ENCODE peak calls at places on chromosomes 12 and 14, in eight cellular contexts. F is stimulated activated effector memory CD8-positive, alpha-beta T cell treated with anti-CD3 and anti-CD28 coated beads, Interleukin-12 subunit alpha, Interleukin-12 subunit beta, amount 100 ng/mL, for 72 hours; O is HT-29; Q is activated T-cell treated with anti-CD3 and anti-CD28 coated beads, Interleukin-2, amount 50 U/mL, for 72 hours; L is lower leg skin; V is HFFc6; K is LoVo; S is NAMALWA. G is an unnamed sample.

GRCh38 chr12:101945361-101946232 is 68.2 kb downstream of the DRAM1 start:
- DNase-seq in F (no peak), O (no peak), Q (no peak), L (no peak), V (peak; percentile 30), K (no peak), S (no peak), G (no peak)

GRCh38 chr12:26845057-26845666 is 12.2 kb upstream of the ITPR2 start:
- DNase-seq in F (no peak), O (peak; percentile 83), Q (no peak), L (no peak), V (peak; percentile 17), K (peak; percentile 69), S (peak; percentile 55), G (peak; percentile 55)

GRCh38 chr14:101472518-101472849 is 88.8 kb upstream of the DIO3 start:
- DNase-seq in F (no peak), O (no peak), Q (no peak), L (peak; percentile 39), V (no peak), K (no peak), S (no peak), G (no peak)

GRCh38 chr12:4027412-4027811 is 154.2 kb upstream of the PARP11 start:
- DNase-seq in F (peak; percentile 6), O (no peak), Q (peak; percentile 48), L (no peak), V (no peak), K (no peak), S (no peak), G (no peak)

GRCh38 chr14:96097752-96098151 is 58.6 kb downstream of the C14orf132 start:
- DNase-seq in F (no peak), O (no peak), Q (no peak), L (peak; percentile 81), V (no peak), K (no peak), S (no peak), G (no peak)

GRCh38 chr12:9869307-9870161 is at the start of gene CLEC2B:
- DNase-seq in F (no peak), O (no peak), Q (no peak), L (no peak), V (peak; percentile 56), K (peak; percentile 62), S (peak; percentile 86), G (peak; percentile 58)

GRCh38 chr12:2336409-2336829 is 283.6 kb downstream of the CACNA1C start:
- DNase-seq in F (no peak), O (peak; percentile 56), Q (no peak), L (no peak), V (peak; percentile 95), K (peak; percentile 14), S (no peak), G (peak; percentile 26)

GRCh38 chr12:56590237-56590830 is 39.8 kb downstream of the BAZ2A start:
- DNase-seq in F (no peak), O (peak; percentile 49), Q (peak; percentile 16), L (no peak), V (peak; percentile 31), K (no peak), S (peak; percentile 69), G (peak; percentile 38)

GRCh38 chr12:123532808-123533649 is 490 bp downstream of the RILPL1 start:
- DNase-seq in F (peak; percentile 10), O (peak; percentile 8), Q (no peak), L (peak; percentile 89), V (peak; percentile 27), K (peak; percentile 43), S (no peak), G (peak; percentile 62)

GRCh38 chr12:46659844-46660243 is 166.0 kb downstream of the SLC38A4 start:
- DNase-seq in F (no peak), O (no peak), Q (no peak), L (no peak), V (no peak), K (no peak), S (no peak), G (no peak)

GRCh38 chr12:53990311-53991076 is 5.5 kb downstream of the HOXC10 start:
- DNase-seq in F (no peak), O (peak; percentile 45), Q (no peak), L (no peak), V (no peak), K (peak; percentile 69), S (no peak), G (no peak)

GRCh38 chr12:16225692-16226091 is 51.8 kb downstream of the SLC15A5 start:
- DNase-seq in F (no peak), O (no peak), Q (no peak), L (no peak), V (no peak), K (no peak), S (no peak), G (no peak)

GRCh38 chr14:104868811-104869572 is 3.9 kb downstream of the CEP170B start:
- DNase-seq in F (no peak), O (no peak), Q (no peak), L (no peak), V (no peak), K (no peak), S (no peak), G (no peak)

GRCh38 chr12:77013091-77013490 is 52.3 kb downstream of the E2F7 start:
- DNase-seq in F (no peak), O (no peak), Q (no peak), L (no peak), V (no peak), K (no peak), S (no peak), G (no peak)

GRCh38 chr12:102478416-102479098 is 1.8 kb downstream of the IGF1 start:
- DNase-seq in F (peak; percentile 26), O (no peak), Q (peak; percentile 59), L (no peak), V (no peak), K (no peak), S (no peak), G (no peak)

GRCh38 chr12:62653304-62653703 is 186.7 kb downstream of the MON2 start:
- DNase-seq in F (no peak), O (no peak), Q (no peak), L (no peak), V (no peak), K (no peak), S (no peak), G (no peak)

GRCh38 chr12:112126000-112126431 is 656 bp downstream of the TRAFD1 start:
- DNase-seq in F (no peak), O (peak; percentile 13), Q (peak; percentile 24), L (no peak), V (no peak), K (no peak), S (no peak), G (no peak)

GRCh38 chr14:61822458-61822857 is 60.2 kb downstream of the SNAPC1 start:
- DNase-seq in F (no peak), O (no peak), Q (no peak), L (no peak), V (no peak), K (no peak), S (no peak), G (no peak)

GRCh38 chr14:52776816-52777215 is 14.6 kb downstream of the GNPNAT1 start:
- DNase-seq in F (no peak), O (no peak), Q (no peak), L (no peak), V (no peak), K (no peak), S (no peak), G (no peak)

GRCh38 chr14:72788255-72788654 is 105.6 kb downstream of the DPF3 start:
- DNase-seq in F (no peak), O (no peak), Q (no peak), L (no peak), V (no peak), K (no peak), S (no peak), G (no peak)

GRCh38 chr14:58238252-58239247 is 6.1 kb upstream of the PSMA3 start:
- DNase-seq in F (no peak), O (no peak), Q (peak; percentile 25), L (no peak), V (no peak), K (no peak), S (peak; percentile 30), G (peak; percentile 47)

GRCh38 chr12:109154485-109155438 is 38.4 kb downstream of the ACACB start:
- DNase-seq in F (peak; percentile 81), O (peak; percentile 58), Q (peak; percentile 87), L (peak; percentile 95), V (no peak), K (peak; percentile 86), S (peak; percentile 93), G (peak; percentile 92)